ENCODE peak calls at places on chromosomes 1 and 21, in eight cellular contexts. W is fibroblast of the aortic adventitia; Y is heart right ventricle; N is fibroblast of lung; C is CD4-positive, alpha-beta T cell; S is colonic mucosa; E is foreskin fibroblast; L is GM13977. G is an unnamed sample.

GRCh38 chr1:160548960-160549664 is 26.1 kb upstream of the SLAMF6 start:
- DNase-seq in W (no peak), Y (no peak), N (no peak), C (no peak), S (no peak), E (no peak), L (no peak), G (peak; percentile 94)

GRCh38 chr1:17540255-17541001 is 930 bp downstream of the ARHGEF10L start:
- DNase-seq in W (peak; percentile 59), Y (peak; percentile 46), N (peak; percentile 50), C (no peak), S (peak; percentile 64), E (peak; percentile 60), L (no peak), G (no peak)

GRCh38 chr1:10519016-10519417 is 44.3 kb downstream of the PEX14 start:
- DNase-seq in W (no peak), Y (no peak), N (no peak), C (no peak), S (no peak), E (no peak), L (no peak), G (no peak)

GRCh38 chr1:7646164-7646563 is 124.9 kb upstream of the VAMP3 start:
- DNase-seq in W (no peak), Y (no peak), N (no peak), C (no peak), S (no peak), E (no peak), L (no peak), G (no peak)

GRCh38 chr1:9429369-9429766 is 109.9 kb upstream of the SLC25A33 start:
- DNase-seq in W (no peak), Y (no peak), N (no peak), C (no peak), S (no peak), E (no peak), L (no peak), G (no peak)

GRCh38 chr21:29130234-29130993 is at the start of gene MAP3K7CL:
- DNase-seq in W (peak; percentile 100), Y (peak; percentile 61), N (peak; percentile 100), C (no peak), S (no peak), E (peak; percentile 99), L (no peak), G (no peak)

GRCh38 chr1:201756411-201756810 is 72.5 kb upstream of the IPO9 start:
- DNase-seq in W (peak; percentile 78), Y (no peak), N (peak; percentile 86), C (no peak), S (no peak), E (peak; percentile 76), L (no peak), G (no peak)

GRCh38 chr1:53669511-53670191 is 69.3 kb downstream of the GLIS1 start:
- DNase-seq in W (peak; percentile 71), Y (no peak), N (peak; percentile 83), C (no peak), S (no peak), E (peak; percentile 39), L (no peak), G (no peak)

GRCh38 chr1:68426594-68426993 is 23.2 kb downstream of the RPE65 start:
- DNase-seq in W (no peak), Y (no peak), N (no peak), C (no peak), S (no peak), E (peak; percentile 6), L (no peak), G (no peak)

GRCh38 chr1:30405081-30405480 is 318.3 kb downstream of the MATN1 start:
- DNase-seq in W (no peak), Y (no peak), N (no peak), C (no peak), S (no peak), E (no peak), L (no peak), G (no peak)

DNA sequence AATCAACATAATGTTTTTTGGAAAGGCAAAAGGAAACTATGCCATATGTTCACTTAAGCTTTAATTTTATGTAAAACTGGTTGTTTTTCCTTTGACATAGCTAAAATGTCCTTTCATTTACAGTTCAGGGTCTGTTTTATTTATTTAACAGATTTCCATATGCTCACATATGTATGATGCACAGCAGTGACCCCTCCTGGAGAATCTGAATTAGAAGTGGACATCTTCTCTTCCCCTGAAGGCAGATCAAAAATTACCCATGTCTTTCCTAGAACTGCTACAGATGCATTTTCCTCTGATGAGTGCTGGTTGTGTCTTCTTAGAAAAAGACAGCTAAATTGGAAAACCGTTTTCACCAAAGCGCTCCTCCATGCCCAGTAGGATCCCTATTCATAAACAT is 143.6 kb upstream of the USH2A start:
- DNase-seq in W (peak; percentile 32), Y (no peak), N (peak; percentile 8), C (no peak), S (no peak), E (peak; percentile 46), L (no peak), G (no peak)
- TF ChIP-seq CTCF in W (peak; percentile 37), Y (no peak), N (peak; percentile 58), C (no peak), S (no peak), E (peak; percentile 40), L (peak; percentile 28), G (peak; percentile 55)

GRCh38 chr1:41730806-41731205 is 187.9 kb downstream of the HIVEP3 start:
- DNase-seq in W (no peak), Y (no peak), N (no peak), C (no peak), S (no peak), E (no peak), L (no peak), G (no peak)

GRCh38 chr1:41724248-41724647 is 194.5 kb downstream of the HIVEP3 start:
- DNase-seq in W (peak; percentile 17), Y (no peak), N (no peak), C (no peak), S (no peak), E (no peak), L (no peak), G (no peak)

GRCh38 chr1:41728403-41729202 is 190.1 kb downstream of the HIVEP3 start:
- DNase-seq in W (no peak), Y (no peak), N (no peak), C (no peak), S (peak; percentile 25), E (no peak), L (peak; percentile 87), G (peak; percentile 33)

GRCh38 chr1:41727749-41728115 is 191.0 kb downstream of the HIVEP3 start:
- DNase-seq in W (no peak), Y (no peak), N (no peak), C (no peak), S (no peak), E (no peak), L (no peak), G (no peak)

GRCh38 chr1:41726899-41727748 is 191.6 kb downstream of the HIVEP3 start:
- DNase-seq in W (no peak), Y (peak; percentile 71), N (no peak), C (no peak), S (peak; percentile 38), E (no peak), L (peak; percentile 58), G (peak; percentile 83)
- TF ChIP-seq CTCF in W (no peak), Y (no peak), N (no peak), C (no peak), S (no peak), E (no peak), L (peak; percentile 49), G (peak; percentile 80)

GRCh38 chr1:24424990-24425389 is 9.4 kb downstream of the NIPAL3 start:
- DNase-seq in W (no peak), Y (no peak), N (no peak), C (no peak), S (no peak), E (no peak), L (no peak), G (no peak)

GRCh38 chr1:24420547-24420946 is 4.9 kb downstream of the NIPAL3 start:
- DNase-seq in W (no peak), Y (no peak), N (no peak), C (no peak), S (no peak), E (peak; percentile 50), L (no peak), G (no peak)

GRCh38 chr1:24424207-24424606 is 8.6 kb downstream of the NIPAL3 start:
- DNase-seq in W (no peak), Y (no peak), N (no peak), C (no peak), S (no peak), E (no peak), L (no peak), G (no peak)

GRCh38 chr1:24418898-24419628 is 3.5 kb downstream of the NIPAL3 start:
- DNase-seq in W (peak; percentile 76), Y (no peak), N (peak; percentile 79), C (no peak), S (peak; percentile 83), E (peak; percentile 14), L (no peak), G (no peak)

GRCh38 chr1:24421502-24421901 is 5.9 kb downstream of the NIPAL3 start:
- DNase-seq in W (no peak), Y (no peak), N (no peak), C (no peak), S (no peak), E (no peak), L (no peak), G (no peak)
- TF ChIP-seq CTCF in W (no peak), Y (no peak), N (no peak), C (no peak), S (no peak), E (no peak), L (no peak), G (peak; percentile 52)

GRCh38 chr1:25245393-25245792 is 1.9 kb downstream of the RSRP1 start:
- DNase-seq in W (no peak), Y (no peak), N (no peak), C (no peak), S (no peak), E (no peak), L (no peak), G (no peak)

GRCh38 chr1:25243907-25244306 is 3.3 kb downstream of the RSRP1 start:
- DNase-seq in W (no peak), Y (no peak), N (no peak), C (no peak), S (no peak), E (peak; percentile 35), L (no peak), G (no peak)

GRCh38 chr1:25238046-25238445 is 5.7 kb upstream of the SYF2 start:
- DNase-seq in W (no peak), Y (no peak), N (no peak), C (no peak), S (no peak), E (no peak), L (no peak), G (no peak)

DNA sequence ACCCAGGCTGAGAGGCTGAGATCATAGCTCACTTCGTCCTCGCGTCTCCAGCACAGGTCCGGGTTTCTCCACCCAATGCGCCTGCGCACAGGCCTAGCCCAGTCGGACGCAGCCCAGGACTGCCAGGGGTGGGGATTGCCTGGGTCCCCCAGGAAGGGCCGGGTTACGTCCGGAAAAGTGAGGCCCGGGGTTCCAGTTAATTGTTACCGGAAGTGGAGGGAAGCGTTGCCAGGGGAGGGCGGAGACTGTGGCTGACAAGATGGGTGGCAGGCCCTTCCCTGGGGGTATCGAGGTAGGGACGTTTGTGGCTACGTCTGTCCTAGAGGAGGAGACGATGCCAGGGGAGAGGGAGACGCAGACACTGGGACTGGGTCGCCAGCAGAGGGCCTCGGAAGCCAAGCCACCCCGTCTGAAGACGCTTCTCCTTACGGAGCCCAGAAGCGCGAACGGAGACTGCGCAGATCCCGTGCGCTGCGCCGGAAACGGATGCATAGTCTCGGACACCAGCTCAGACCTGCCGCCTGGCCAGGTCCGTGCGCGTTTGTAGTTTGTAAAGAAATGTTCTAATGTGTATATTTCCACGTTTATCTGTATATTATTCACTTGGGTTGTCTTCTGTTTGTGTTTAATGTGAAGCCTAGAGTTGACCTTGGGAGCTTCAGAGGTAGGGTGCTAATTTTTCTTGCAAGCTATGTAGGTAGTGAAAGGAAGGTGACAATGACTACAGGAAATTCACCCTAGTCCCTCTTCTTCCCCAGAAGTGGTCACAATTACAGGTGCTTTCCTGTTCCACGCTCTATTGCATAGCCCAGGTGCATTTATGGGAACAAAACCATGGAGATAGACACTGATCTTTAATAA is 7.3 kb downstream of the RSRP1 start:
- DNase-seq in W (peak; percentile 86), Y (peak; percentile 89), N (peak; percentile 89), C (peak; percentile 64), S (peak; percentile 94), E (peak; percentile 95), L (peak; percentile 87), G (peak; percentile 93)
- TF ChIP-seq CTCF in W (peak; percentile 59), Y (peak; percentile 63), N (peak; percentile 55), C (peak; percentile 69), S (peak; percentile 49), E (peak; percentile 58), L (peak; percentile 47), G (peak; percentile 75)

G was measured in OCI-LY7.